ENCODE peak calls at places on chromosome 4, in four cellular contexts. One of them, this sample, is unnamed.

GRCh38 chr4:1928356-1929235 is 57.4 kb downstream of the NSD2 start:
- DNase-seq in K562: no peak
- DNase-seq in HepG2: no peak
- DNase-seq in A549: no peak
- DNase-seq in this sample: no peak

GRCh38 chr4:102504941-102505340 is 3.8 kb downstream of the NFKB1 start:
- DNase-seq in A549: no peak
- DNase-seq in HepG2: no peak
- DNase-seq in K562: no peak
- DNase-seq in this sample: no peak

GRCh38 chr4:185470503-185471195 is 884 bp downstream of the CCDC110 start:
- DNase-seq in A549: peak; percentile 9
- DNase-seq in HepG2: peak; percentile 4
- DNase-seq in K562: no peak
- DNase-seq in this sample: no peak

GRCh38 chr4:159764343-159764952 is 661.6 kb downstream of the RAPGEF2 start:
- DNase-seq in A549: peak; percentile 61
- DNase-seq in K562: peak; percentile 1
- DNase-seq in HepG2: peak; percentile 31
- DNase-seq in this sample: no peak

GRCh38 chr4:1968667-1969295 is 40.0 kb downstream of the NELFA start:
- DNase-seq in HepG2: no peak
- DNase-seq in K562: no peak
- DNase-seq in A549: no peak
- DNase-seq in this sample: no peak

GRCh38 chr4:6986067-6986780 is 56.9 kb upstream of the TADA2B start:
- DNase-seq in A549: peak; percentile 23
- DNase-seq in HepG2: no peak
- DNase-seq in K562: peak; percentile 48
- DNase-seq in this sample: no peak

GRCh38 chr4:81527115-81527514 is 55.4 kb upstream of the RASGEF1B start:
- DNase-seq in K562: no peak
- DNase-seq in A549: no peak
- DNase-seq in HepG2: no peak
- DNase-seq in this sample: no peak

GRCh38 chr4:23333556-23333945 is 556.3 kb downstream of the PPARGC1A start:
- DNase-seq in HepG2: no peak
- DNase-seq in K562: no peak
- DNase-seq in A549: no peak
- DNase-seq in this sample: no peak

GRCh38 chr4:71184195-71184781 is 154.5 kb upstream of the SLC4A4 start:
- DNase-seq in A549: peak; percentile 61
- DNase-seq in HepG2: peak; percentile 31
- DNase-seq in K562: peak; percentile 46
- DNase-seq in this sample: peak; percentile 29

GRCh38 chr4:184228306-184228705 is 10.6 kb upstream of the ENPP6 start:
- DNase-seq in K562: no peak
- DNase-seq in HepG2: no peak
- DNase-seq in A549: no peak
- DNase-seq in this sample: no peak

GRCh38 chr4:76589872-76590846 is 155.1 kb downstream of the SHROOM3 start:
- DNase-seq in K562: no peak
- DNase-seq in HepG2: peak; percentile 52
- DNase-seq in A549: peak; percentile 71
- DNase-seq in this sample: peak; percentile 88

GRCh38 chr4:186265683-186266648 is at the start of gene F11:
- DNase-seq in HepG2: peak; percentile 80
- DNase-seq in A549: no peak
- DNase-seq in K562: no peak
- DNase-seq in this sample: no peak

GRCh38 chr4:165621983-165622382 is 243.2 kb downstream of the CPE start:
- DNase-seq in K562: no peak
- DNase-seq in HepG2: no peak
- DNase-seq in A549: no peak
- DNase-seq in this sample: no peak

GRCh38 chr4:153684182-153685073 is at the start of gene TLR2:
- DNase-seq in A549: no peak
- DNase-seq in HepG2: no peak
- DNase-seq in K562: no peak
- DNase-seq in this sample: peak; percentile 66

GRCh38 chr4:79882806-79883205 is 190.2 kb downstream of the ANTXR2 start:
- DNase-seq in K562: no peak
- DNase-seq in HepG2: no peak
- DNase-seq in A549: no peak
- DNase-seq in this sample: no peak

GRCh38 chr4:37549003-37549402 is 137.2 kb downstream of the RELL1 start:
- DNase-seq in K562: no peak
- DNase-seq in HepG2: no peak
- DNase-seq in A549: no peak
- DNase-seq in this sample: no peak

GRCh38 chr4:36037127-36037526 is 207.2 kb downstream of the ARAP2 start:
- DNase-seq in K562: no peak
- DNase-seq in HepG2: no peak
- DNase-seq in A549: no peak
- DNase-seq in this sample: no peak

GRCh38 chr4:6324999-6325790 is 55.5 kb downstream of the WFS1 start:
- DNase-seq in A549: no peak
- DNase-seq in HepG2: no peak
- DNase-seq in K562: no peak
- DNase-seq in this sample: no peak

GRCh38 chr4:185204238-185204910 is 574 bp upstream of the CFAP97 start:
- DNase-seq in K562: no peak
- DNase-seq in HepG2: no peak
- DNase-seq in A549: peak; percentile 18
- DNase-seq in this sample: no peak

GRCh38 chr4:119832731-119833233 is 204.2 kb upstream of the PDE5A start:
- DNase-seq in HepG2: no peak
- DNase-seq in A549: no peak
- DNase-seq in K562: no peak
- DNase-seq in this sample: no peak

GRCh38 chr4:1794809-1795303 is 1.8 kb downstream of the FGFR3 start:
- DNase-seq in K562: no peak
- DNase-seq in A549: no peak
- DNase-seq in HepG2: no peak
- DNase-seq in this sample: peak; percentile 42

GRCh38 chr4:66585767-66586166 is 915.5 kb upstream of the EPHA5 start:
- DNase-seq in A549: no peak
- DNase-seq in K562: no peak
- DNase-seq in HepG2: no peak
- DNase-seq in this sample: no peak

GRCh38 chr4:94603170-94603747 is 151.5 kb downstream of the PDLIM5 start:
- DNase-seq in HepG2: no peak
- DNase-seq in A549: peak; percentile 57
- DNase-seq in K562: no peak
- DNase-seq in this sample: no peak

GRCh38 chr4:84218002-84218401 is 281.1 kb downstream of the NKX6-1 start:
- DNase-seq in A549: no peak
- DNase-seq in HepG2: no peak
- DNase-seq in K562: no peak
- DNase-seq in this sample: no peak

GRCh38 chr4:82362565-82362964 is 11.2 kb downstream of the HNRNPD start:
- DNase-seq in A549: no peak
- DNase-seq in HepG2: no peak
- DNase-seq in K562: no peak
- DNase-seq in this sample: no peak

GRCh38 chr4:136355970-136356369 is 1176.3 kb downstream of the PCDH18 start:
- DNase-seq in K562: no peak
- DNase-seq in A549: no peak
- DNase-seq in HepG2: no peak
- DNase-seq in this sample: peak; percentile 14

GRCh38 chr4:126051709-126052424 is 737.1 kb downstream of the FAT4 start:
- DNase-seq in K562: no peak
- DNase-seq in HepG2: no peak
- DNase-seq in A549: no peak
- DNase-seq in this sample: no peak

GRCh38 chr4:132809298-132810032 is 339.6 kb upstream of the PCDH10 start:
- DNase-seq in K562: no peak
- DNase-seq in A549: no peak
- DNase-seq in HepG2: no peak
- DNase-seq in this sample: peak; percentile 61

GRCh38 chr4:190019023-190019858 is 7.8 kb downstream of the FRG2 start:
- DNase-seq in HepG2: no peak
- DNase-seq in A549: no peak
- DNase-seq in K562: no peak
- DNase-seq in this sample: no peak

GRCh38 chr4:124526321-124526720 is 186.2 kb downstream of the ANKRD50 start:
- DNase-seq in K562: no peak
- DNase-seq in HepG2: no peak
- DNase-seq in A549: no peak
- DNase-seq in this sample: no peak

DNA sequence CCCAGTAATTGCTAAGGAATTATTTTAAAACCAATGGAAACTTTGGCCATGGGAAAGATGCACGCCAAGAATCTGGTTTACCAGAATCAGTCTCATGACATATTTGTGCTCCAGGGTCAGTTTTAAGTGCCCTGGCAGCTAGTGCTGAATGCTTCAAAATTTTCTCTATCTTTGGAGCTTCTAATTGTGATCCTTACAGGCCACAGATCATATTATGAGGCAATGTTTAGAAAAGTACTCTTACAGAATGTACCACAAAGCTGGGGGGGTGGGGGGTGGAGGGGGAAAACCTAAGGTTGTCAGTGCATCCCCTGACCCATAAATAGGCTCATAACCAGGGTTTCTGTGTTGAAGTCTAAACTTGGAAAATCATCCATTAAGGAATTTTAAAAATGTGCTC is 514.5 kb downstream of the INPP4B start:
- DNase-seq in A549: no peak
- DNase-seq in K562: no peak
- DNase-seq in HepG2: no peak
- DNase-seq in this sample: no peak
- TF ChIP-seq NR3C1 in A549: no peak
- TF ChIP-seq NR3C1 in K562: no peak
- TF ChIP-seq NR3C1 in HepG2: no peak
- TF ChIP-seq NR3C1 in this sample: no peak

GRCh38 chr4:40514409-40515025 is 115.1 kb downstream of the RBM47 start:
- DNase-seq in A549: peak; percentile 39
- DNase-seq in K562: peak; percentile 38
- DNase-seq in HepG2: peak; percentile 51
- DNase-seq in this sample: no peak

GRCh38 chr4:40515037-40515397 is 114.6 kb downstream of the RBM47 start:
- DNase-seq in K562: no peak
- DNase-seq in HepG2: no peak
- DNase-seq in A549: no peak
- DNase-seq in this sample: no peak

GRCh38 chr4:40511017-40511614 is 118.5 kb downstream of the RBM47 start:
- DNase-seq in K562: no peak
- DNase-seq in A549: no peak
- DNase-seq in HepG2: no peak
- DNase-seq in this sample: no peak

GRCh38 chr4:40516651-40517050 is 113.0 kb downstream of the RBM47 start:
- DNase-seq in HepG2: no peak
- DNase-seq in K562: no peak
- DNase-seq in A549: no peak
- DNase-seq in this sample: peak; percentile 24

DNA sequence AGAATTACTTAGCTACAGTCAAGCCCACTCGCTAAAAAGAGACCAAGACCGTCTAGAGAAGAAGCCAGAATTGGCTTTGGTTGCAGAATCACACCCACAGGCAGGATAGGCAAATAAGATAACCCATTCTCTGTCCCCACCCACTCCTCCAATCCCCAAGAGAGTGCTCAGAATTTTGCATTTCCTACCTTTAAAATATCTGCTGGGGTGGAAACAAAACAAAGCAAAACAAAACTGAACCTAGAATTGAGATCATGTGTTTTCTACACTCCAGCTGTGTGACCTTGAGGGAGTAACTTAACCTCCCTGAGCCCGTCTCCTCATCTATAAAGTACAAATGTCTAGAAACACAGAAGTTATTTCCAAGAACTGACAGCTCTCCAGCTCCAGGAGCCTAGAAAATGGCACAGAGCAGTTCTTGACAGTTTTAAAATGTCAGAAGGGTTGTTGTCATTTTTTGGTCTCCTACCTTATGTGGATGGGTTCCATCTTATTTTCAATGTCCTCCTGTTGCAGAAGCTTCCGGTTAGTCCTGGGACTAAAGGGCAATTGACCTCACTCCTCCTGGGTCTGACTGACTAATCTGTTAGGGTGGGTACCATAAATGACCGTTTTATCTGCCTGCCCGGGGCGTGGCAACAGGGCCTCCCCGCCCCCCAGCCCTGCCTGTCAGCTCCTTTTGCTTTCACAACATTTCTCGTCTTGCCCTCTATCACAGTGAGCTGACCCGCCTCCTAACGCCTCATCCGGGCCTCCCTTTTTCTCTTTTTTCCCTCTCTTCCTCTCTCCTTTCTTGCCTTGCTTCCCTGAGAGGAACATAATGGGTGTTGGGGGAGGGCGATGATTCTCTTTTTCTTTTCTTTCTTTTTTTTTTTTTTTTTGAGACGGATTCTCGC is 114.0 kb downstream of the RBM47 start:
- DNase-seq in HepG2: peak; percentile 64
- DNase-seq in A549: peak; percentile 81
- DNase-seq in K562: peak; percentile 87
- DNase-seq in this sample: no peak
- TF ChIP-seq NR3C1 in HepG2: no peak
- TF ChIP-seq NR3C1 in A549: no peak
- TF ChIP-seq NR3C1 in K562: no peak
- TF ChIP-seq NR3C1 in this sample: no peak

DNA sequence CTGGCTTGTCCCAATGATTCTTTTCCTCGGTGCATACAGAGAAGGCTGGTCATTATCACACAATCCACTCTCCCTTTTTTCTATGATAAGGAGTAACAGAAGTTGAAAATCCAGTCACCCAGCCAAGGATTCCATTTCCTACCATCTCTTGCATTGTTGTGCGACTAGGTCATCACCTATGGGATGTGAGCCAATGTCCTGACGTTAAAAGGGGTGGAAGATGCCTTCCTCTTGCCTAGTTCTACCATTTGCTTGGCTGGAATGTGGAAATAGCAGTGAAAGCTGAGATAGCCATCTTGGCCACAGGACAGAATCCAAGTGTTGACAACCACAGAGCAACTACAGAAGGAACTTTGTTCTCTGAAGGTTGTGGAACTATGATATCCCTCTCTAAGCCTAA is 132.2 kb upstream of the KIT start:
- DNase-seq in K562: no peak
- DNase-seq in HepG2: no peak
- DNase-seq in A549: peak; percentile 15
- DNase-seq in this sample: no peak
- TF ChIP-seq NR3C1 in K562: no peak
- TF ChIP-seq NR3C1 in HepG2: no peak
- TF ChIP-seq NR3C1 in A549: no peak
- TF ChIP-seq NR3C1 in this sample: no peak

GRCh38 chr4:16952462-16952871 is 54.0 kb upstream of the LDB2 start:
- DNase-seq in K562: no peak
- DNase-seq in HepG2: no peak
- DNase-seq in A549: no peak
- DNase-seq in this sample: no peak
- TF ChIP-seq NR3C1 in K562: no peak
- TF ChIP-seq NR3C1 in HepG2: no peak
- TF ChIP-seq NR3C1 in A549: no peak
- TF ChIP-seq NR3C1 in this sample: no peak

This sample was measured in WTC11.